ENCODE peak calls at places on chromosomes 3 and 15, in nine cellular contexts. E, Q, B, F, X, A, R, U and C are unnamed samples.

GRCh38 chr3:113867506-113867905 is 28.9 kb downstream of the GRAMD1C start:
- DNase-seq in E (no peak), Q (no peak), B (no peak), F (no peak), X (peak; percentile 72), A (no peak), R (peak; percentile 18), U (no peak), C (no peak)

GRCh38 chr3:37474936-37475335 is 300.6 kb upstream of the LRRFIP2 start:
- DNase-seq in E (no peak), Q (no peak), B (no peak), F (no peak), X (no peak), A (no peak), R (no peak), U (no peak), C (peak; percentile 24)

GRCh38 chr3:150238995-150239612 is 169.0 kb upstream of the TSC22D2 start:
- DNase-seq in E (no peak), Q (no peak), B (no peak), F (peak; percentile 44), X (no peak), A (no peak), R (no peak), U (no peak), C (no peak)

GRCh38 chr3:129645291-129645690 is 38.8 kb upstream of the PLXND1 start:
- DNase-seq in E (no peak), Q (no peak), B (no peak), F (no peak), X (no peak), A (no peak), R (no peak), U (no peak), C (no peak)

GRCh38 chr3:50995085-50995824 is 320.5 kb downstream of the DOCK3 start:
- DNase-seq in E (no peak), Q (no peak), B (no peak), F (no peak), X (no peak), A (no peak), R (no peak), U (no peak), C (no peak)

GRCh38 chr3:194489736-194490612 is 3.2 kb upstream of the ATP13A3 start:
- DNase-seq in E (no peak), Q (no peak), B (no peak), F (no peak), X (peak; percentile 60), A (peak; percentile 26), R (no peak), U (no peak), C (no peak)

GRCh38 chr15:100096700-100097099 is 245.1 kb downstream of the ADAMTS17 start:
- DNase-seq in E (no peak), Q (no peak), B (no peak), F (no peak), X (no peak), A (no peak), R (no peak), U (no peak), C (no peak)

GRCh38 chr15:90681056-90681455 is 36.1 kb upstream of the BLM start:
- DNase-seq in E (no peak), Q (no peak), B (no peak), F (no peak), X (no peak), A (no peak), R (no peak), U (no peak), C (no peak)

GRCh38 chr3:149610351-149611105 is 47.3 kb downstream of the WWTR1 start:
- DNase-seq in E (no peak), Q (no peak), B (no peak), F (no peak), X (no peak), A (no peak), R (no peak), U (no peak), C (no peak)

GRCh38 chr3:127305499-127305898 is 17.7 kb upstream of the PRR20G start:
- DNase-seq in E (no peak), Q (no peak), B (no peak), F (no peak), X (no peak), A (no peak), R (no peak), U (no peak), C (no peak)

GRCh38 chr3:127307431-127307830 is 19.6 kb upstream of the PRR20G start:
- DNase-seq in E (no peak), Q (no peak), B (no peak), F (no peak), X (no peak), A (no peak), R (no peak), U (no peak), C (no peak)

GRCh38 chr3:127306361-127307112 is 18.7 kb upstream of the PRR20G start:
- DNase-seq in E (no peak), Q (no peak), B (no peak), F (no peak), X (no peak), A (no peak), R (no peak), U (no peak), C (no peak)

GRCh38 chr3:127307918-127308317 is 20.1 kb upstream of the PRR20G start:
- DNase-seq in E (no peak), Q (no peak), B (no peak), F (no peak), X (no peak), A (no peak), R (no peak), U (no peak), C (no peak)

GRCh38 chr3:127304121-127304744 is 16.4 kb upstream of the PRR20G start:
- DNase-seq in E (peak; percentile 20), Q (no peak), B (peak; percentile 80), F (peak; percentile 45), X (no peak), A (no peak), R (no peak), U (no peak), C (no peak)
- TF ChIP-seq CTCF in E (no peak), Q (no peak), B (peak; percentile 13), F (no peak), X (no peak), A (no peak), R (no peak), U (no peak), C (no peak)

GRCh38 chr3:42569743-42570142 is 12.0 kb downstream of the SEC22C start:
- DNase-seq in E (no peak), Q (no peak), B (no peak), F (no peak), X (no peak), A (no peak), R (no peak), U (no peak), C (no peak)

GRCh38 chr3:42575137-42575741 is 6.5 kb downstream of the SEC22C start:
- DNase-seq in E (no peak), Q (no peak), B (no peak), F (no peak), X (no peak), A (no peak), R (no peak), U (no peak), C (no peak)

GRCh38 chr3:42578054-42578453 is 3.7 kb downstream of the SEC22C start:
- DNase-seq in E (no peak), Q (no peak), B (no peak), F (no peak), X (no peak), A (no peak), R (no peak), U (no peak), C (no peak)

GRCh38 chr3:42572278-42572677 is 9.5 kb downstream of the SEC22C start:
- DNase-seq in E (peak; percentile 37), Q (peak; percentile 70), B (peak; percentile 51), F (peak; percentile 73), X (peak; percentile 28), A (no peak), R (no peak), U (peak; percentile 22), C (peak; percentile 36)
- TF ChIP-seq CTCF in E (peak; percentile 84), Q (peak; percentile 26), B (peak; percentile 74), F (peak; percentile 34), X (peak; percentile 65), A (no peak), R (peak; percentile 70), U (peak; percentile 48), C (peak; percentile 31)

DNA sequence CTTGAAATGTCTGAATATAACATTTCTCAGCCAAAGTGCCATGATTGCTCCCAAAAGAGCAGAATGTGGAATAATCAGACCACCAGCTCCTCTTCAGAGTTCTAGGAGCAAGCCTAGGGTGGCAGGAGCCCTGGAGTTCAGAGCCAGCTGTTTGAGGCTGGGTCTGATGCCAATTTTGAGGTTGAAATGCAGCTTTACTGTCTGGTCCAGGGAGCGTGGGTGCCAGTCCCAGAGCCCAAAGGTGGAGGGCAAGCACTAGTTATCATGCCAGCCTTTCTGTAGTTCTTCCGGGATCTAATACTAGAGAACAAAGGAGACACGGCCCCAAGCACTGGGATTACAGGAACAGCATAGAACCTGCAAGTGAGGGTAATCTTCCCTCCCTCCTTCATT is 69.3 kb downstream of the TNFAIP8L3 start:
- DNase-seq in E (no peak), Q (no peak), B (no peak), F (no peak), X (no peak), A (no peak), R (no peak), U (no peak), C (no peak)
- TF ChIP-seq CTCF in E (no peak), Q (no peak), B (no peak), F (no peak), X (no peak), A (no peak), R (no peak), U (no peak), C (no peak)

GRCh38 chr3:3625461-3626271 is 173.6 kb upstream of the LRRN1 start:
- DNase-seq in E (no peak), Q (no peak), B (no peak), F (no peak), X (peak; percentile 45), A (no peak), R (no peak), U (no peak), C (no peak)

GRCh38 chr3:3628676-3629328 is 170.4 kb upstream of the LRRN1 start:
- DNase-seq in E (no peak), Q (no peak), B (no peak), F (no peak), X (no peak), A (no peak), R (no peak), U (no peak), C (no peak)

GRCh38 chr3:3631114-3631513 is 168.1 kb upstream of the LRRN1 start:
- DNase-seq in E (no peak), Q (no peak), B (no peak), F (no peak), X (peak; percentile 70), A (no peak), R (no peak), U (no peak), C (no peak)

GRCh38 chr3:3629911-3630310 is 169.3 kb upstream of the LRRN1 start:
- DNase-seq in E (no peak), Q (no peak), B (no peak), F (no peak), X (peak; percentile 88), A (no peak), R (no peak), U (no peak), C (no peak)

DNA sequence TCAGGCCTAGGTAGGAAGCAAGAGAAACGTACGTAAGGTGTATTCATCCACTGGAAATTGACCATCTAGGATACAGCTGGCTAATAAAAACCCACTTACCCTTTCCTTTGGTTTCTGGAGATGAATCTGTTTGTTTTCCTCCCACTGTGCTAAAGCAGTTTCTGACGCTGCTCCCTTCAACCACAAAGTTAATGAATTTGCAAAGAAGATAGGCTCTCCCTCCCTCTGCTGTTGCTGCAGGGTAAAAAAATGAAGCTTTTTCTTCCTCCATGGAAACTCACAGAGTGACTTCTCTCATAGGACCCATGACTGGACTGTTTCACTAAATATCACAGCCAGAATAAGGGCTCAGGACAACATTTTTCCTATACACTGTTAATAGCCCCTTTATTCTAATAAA is 172.1 kb upstream of the LRRN1 start:
- DNase-seq in E (no peak), Q (no peak), B (no peak), F (no peak), X (peak; percentile 65), A (no peak), R (no peak), U (no peak), C (no peak)
- TF ChIP-seq CTCF in E (no peak), Q (no peak), B (no peak), F (no peak), X (no peak), A (no peak), R (no peak), U (no peak), C (no peak)